ENCODE peak calls at places on chromosomes 6 and 20, in eight cellular contexts. One of them, this sample, is unnamed.

GRCh38 chr20:42102000-42102399 is 483.8 kb upstream of the CHD6 start:
- DNase-seq in breast epithelium: no peak
- DNase-seq in OCI-LY7: no peak
- DNase-seq in suprapubic skin: no peak
- DNase-seq in lower lobe of right lung: no peak
- DNase-seq in ovary: no peak
- DNase-seq in sigmoid colon: no peak
- DNase-seq in tibial nerve: no peak
- DNase-seq in this sample: no peak

GRCh38 chr6:7152467-7152866 is 44.7 kb downstream of the RREB1 start:
- DNase-seq in suprapubic skin: no peak
- DNase-seq in sigmoid colon: no peak
- DNase-seq in ovary: no peak
- DNase-seq in OCI-LY7: no peak
- DNase-seq in tibial nerve: no peak
- DNase-seq in breast epithelium: no peak
- DNase-seq in lower lobe of right lung: no peak
- DNase-seq in this sample: no peak

GRCh38 chr6:141956046-141956761 is 176.5 kb upstream of the GJE1 start:
- DNase-seq in lower lobe of right lung: no peak
- DNase-seq in tibial nerve: no peak
- DNase-seq in OCI-LY7: no peak
- DNase-seq in breast epithelium: no peak
- DNase-seq in sigmoid colon: no peak
- DNase-seq in suprapubic skin: no peak
- DNase-seq in ovary: no peak
- DNase-seq in this sample: no peak

GRCh38 chr6:32087574-32088486 is 21.3 kb downstream of the TNXB start:
- DNase-seq in breast epithelium: peak; percentile 56
- DNase-seq in sigmoid colon: peak; percentile 94
- DNase-seq in ovary: peak; percentile 96
- DNase-seq in suprapubic skin: peak; percentile 88
- DNase-seq in lower lobe of right lung: peak; percentile 88
- DNase-seq in tibial nerve: peak; percentile 70
- DNase-seq in OCI-LY7: peak; percentile 82
- DNase-seq in this sample: peak; percentile 91

GRCh38 chr20:38726849-38727601 is 2.7 kb downstream of the SLC32A1 start:
- DNase-seq in breast epithelium: no peak
- DNase-seq in lower lobe of right lung: no peak
- DNase-seq in sigmoid colon: no peak
- DNase-seq in OCI-LY7: peak; percentile 32
- DNase-seq in suprapubic skin: no peak
- DNase-seq in tibial nerve: no peak
- DNase-seq in ovary: no peak
- DNase-seq in this sample: no peak

GRCh38 chr20:6006603-6006949 is 47.3 kb downstream of the LRRN4 start:
- DNase-seq in lower lobe of right lung: no peak
- DNase-seq in sigmoid colon: no peak
- DNase-seq in suprapubic skin: no peak
- DNase-seq in breast epithelium: no peak
- DNase-seq in OCI-LY7: no peak
- DNase-seq in tibial nerve: no peak
- DNase-seq in ovary: no peak
- DNase-seq in this sample: no peak

GRCh38 chr6:83044211-83044768 is 21.4 kb downstream of the UBE3D start:
- DNase-seq in OCI-LY7: no peak
- DNase-seq in ovary: no peak
- DNase-seq in lower lobe of right lung: no peak
- DNase-seq in sigmoid colon: no peak
- DNase-seq in tibial nerve: no peak
- DNase-seq in suprapubic skin: no peak
- DNase-seq in breast epithelium: no peak
- DNase-seq in this sample: no peak

GRCh38 chr20:41169791-41170351 is 32.5 kb downstream of the PLCG1 start:
- DNase-seq in tibial nerve: no peak
- DNase-seq in suprapubic skin: peak; percentile 72
- DNase-seq in OCI-LY7: no peak
- DNase-seq in lower lobe of right lung: no peak
- DNase-seq in sigmoid colon: no peak
- DNase-seq in breast epithelium: no peak
- DNase-seq in ovary: peak; percentile 8
- DNase-seq in this sample: peak; percentile 45

GRCh38 chr6:3540253-3540820 is 83.5 kb upstream of the SLC22A23 start:
- DNase-seq in breast epithelium: no peak
- DNase-seq in ovary: no peak
- DNase-seq in lower lobe of right lung: no peak
- DNase-seq in OCI-LY7: no peak
- DNase-seq in suprapubic skin: no peak
- DNase-seq in tibial nerve: no peak
- DNase-seq in sigmoid colon: no peak
- DNase-seq in this sample: no peak

GRCh38 chr6:69487688-69488087 is 309.1 kb downstream of the LMBRD1 start:
- DNase-seq in breast epithelium: no peak
- DNase-seq in OCI-LY7: peak; percentile 6
- DNase-seq in suprapubic skin: no peak
- DNase-seq in lower lobe of right lung: no peak
- DNase-seq in ovary: no peak
- DNase-seq in tibial nerve: no peak
- DNase-seq in sigmoid colon: no peak
- DNase-seq in this sample: no peak
- TF ChIP-seq CTCF in breast epithelium: no peak
- TF ChIP-seq CTCF in OCI-LY7: peak; percentile 77
- TF ChIP-seq CTCF in suprapubic skin: no peak
- TF ChIP-seq CTCF in lower lobe of right lung: no peak
- TF ChIP-seq CTCF in ovary: no peak
- TF ChIP-seq CTCF in tibial nerve: no peak
- TF ChIP-seq CTCF in sigmoid colon: no peak
- TF ChIP-seq CTCF in this sample: no peak

DNA sequence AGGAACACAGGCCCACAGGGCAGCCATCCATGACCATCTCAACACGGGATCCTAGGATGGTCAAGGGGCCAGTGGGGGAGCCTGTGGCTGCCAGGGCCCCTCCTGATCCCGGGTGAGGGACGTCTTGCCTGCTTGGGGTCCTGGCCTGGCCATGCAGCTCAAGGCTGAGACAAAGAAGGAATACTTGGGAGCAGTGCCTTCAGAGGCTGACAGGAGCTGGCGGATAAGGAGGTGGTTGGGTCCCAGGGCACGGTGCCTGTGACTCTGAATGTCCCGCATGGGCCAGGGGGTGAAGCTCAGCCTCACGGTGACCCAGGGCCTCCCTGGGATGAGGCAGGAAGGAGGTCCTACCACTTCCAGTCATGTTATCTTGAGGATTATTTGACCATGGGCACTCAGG is 95.2 kb downstream of the SMOC2 start:
- DNase-seq in ovary: no peak
- DNase-seq in OCI-LY7: no peak
- DNase-seq in breast epithelium: no peak
- DNase-seq in suprapubic skin: no peak
- DNase-seq in tibial nerve: no peak
- DNase-seq in lower lobe of right lung: no peak
- DNase-seq in sigmoid colon: no peak
- DNase-seq in this sample: no peak
- H3K4me3 ChIP-seq in ovary: no peak overlapping the region
- H3K4me3 ChIP-seq in OCI-LY7: no peak overlapping the region
- H3K4me3 ChIP-seq in breast epithelium: no peak overlapping the region
- H3K4me3 ChIP-seq in suprapubic skin: no peak overlapping the region
- H3K4me3 ChIP-seq in tibial nerve: no peak overlapping the region
- H3K4me3 ChIP-seq in lower lobe of right lung: no peak overlapping the region
- H3K4me3 ChIP-seq in sigmoid colon: no peak overlapping the region
- H3K4me3 ChIP-seq in this sample: no peak overlapping the region

DNA sequence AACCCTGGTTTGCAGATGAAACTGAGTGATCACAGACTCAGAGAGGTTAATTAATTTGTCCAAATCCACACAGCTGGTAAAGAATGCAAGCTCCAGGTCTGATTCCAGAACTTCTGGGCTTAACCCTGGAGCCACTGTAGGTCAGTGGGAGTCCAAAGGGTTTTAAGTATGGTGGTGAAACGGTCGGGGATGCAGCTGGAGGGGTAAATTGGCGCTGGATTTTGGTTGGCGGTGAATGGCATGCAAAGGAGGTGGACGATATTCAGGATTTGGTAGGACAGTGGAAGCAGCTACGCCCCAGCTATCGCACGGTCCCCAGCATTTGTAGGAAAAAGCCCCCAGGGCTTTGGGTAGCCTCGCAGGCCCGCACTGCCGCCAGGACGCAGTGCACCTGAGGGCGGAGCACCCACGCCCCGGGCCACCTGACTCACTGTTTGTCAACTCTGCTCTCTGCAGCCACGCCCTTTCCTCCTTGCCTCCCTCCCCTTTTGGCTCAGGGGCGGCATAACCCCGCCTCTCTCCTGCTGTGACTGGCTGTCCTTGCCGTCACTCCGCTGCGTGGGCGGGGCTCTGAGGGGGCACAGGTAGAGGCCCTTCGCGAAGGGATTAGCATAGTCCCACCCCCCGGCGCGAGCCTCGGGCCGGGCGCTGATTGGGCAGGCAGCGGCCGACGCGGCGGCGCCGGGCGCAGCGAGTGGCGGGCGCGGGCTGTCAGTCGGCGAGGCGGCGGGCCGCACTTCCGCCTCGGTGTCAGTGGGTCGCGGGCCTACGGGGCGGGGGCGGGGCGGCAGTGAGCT is at the start of gene OSBPL2:
- DNase-seq in suprapubic skin: peak; percentile 100
- DNase-seq in tibial nerve: peak; percentile 99
- DNase-seq in breast epithelium: peak; percentile 100
- DNase-seq in sigmoid colon: peak; percentile 100
- DNase-seq in ovary: peak; percentile 99
- DNase-seq in OCI-LY7: peak; percentile 98
- DNase-seq in lower lobe of right lung: peak; percentile 99
- DNase-seq in this sample: peak; percentile 100
- H3K27ac ChIP-seq in suprapubic skin: peak within 1 kb of the TSS; percentile 97
- H3K27ac ChIP-seq in tibial nerve: peak within 1 kb of the TSS; percentile 91
- H3K27ac ChIP-seq in breast epithelium: peak within 1 kb of the TSS; percentile 86
- H3K27ac ChIP-seq in sigmoid colon: peak within 1 kb of the TSS; percentile 87
- H3K27ac ChIP-seq in ovary: peak within 1 kb of the TSS; percentile 62
- H3K27ac ChIP-seq in OCI-LY7: peak within 1 kb of the TSS; percentile 6
- H3K27ac ChIP-seq in lower lobe of right lung: peak within 1 kb of the TSS; percentile 88
- H3K27ac ChIP-seq in this sample: peak within 1 kb of the TSS; percentile 85

GRCh38 chr6:41373367-41373918 is 38.0 kb downstream of the NCR2 start:
- DNase-seq in ovary: no peak
- DNase-seq in tibial nerve: no peak
- DNase-seq in sigmoid colon: no peak
- DNase-seq in breast epithelium: no peak
- DNase-seq in lower lobe of right lung: no peak
- DNase-seq in suprapubic skin: no peak
- DNase-seq in OCI-LY7: no peak
- DNase-seq in this sample: no peak

GRCh38 chr6:41374618-41375590 is 39.5 kb downstream of the NCR2 start:
- DNase-seq in ovary: no peak
- DNase-seq in OCI-LY7: no peak
- DNase-seq in tibial nerve: no peak
- DNase-seq in lower lobe of right lung: no peak
- DNase-seq in suprapubic skin: no peak
- DNase-seq in sigmoid colon: no peak
- DNase-seq in breast epithelium: no peak
- DNase-seq in this sample: no peak

GRCh38 chr6:41375598-41376151 is 40.3 kb downstream of the NCR2 start:
- DNase-seq in lower lobe of right lung: no peak
- DNase-seq in suprapubic skin: no peak
- DNase-seq in ovary: no peak
- DNase-seq in breast epithelium: no peak
- DNase-seq in sigmoid colon: no peak
- DNase-seq in OCI-LY7: no peak
- DNase-seq in tibial nerve: no peak
- DNase-seq in this sample: no peak

GRCh38 chr6:41372526-41373366 is 37.3 kb downstream of the NCR2 start:
- DNase-seq in breast epithelium: no peak
- DNase-seq in ovary: no peak
- DNase-seq in sigmoid colon: no peak
- DNase-seq in suprapubic skin: no peak
- DNase-seq in tibial nerve: no peak
- DNase-seq in OCI-LY7: no peak
- DNase-seq in lower lobe of right lung: no peak
- DNase-seq in this sample: no peak

DNA sequence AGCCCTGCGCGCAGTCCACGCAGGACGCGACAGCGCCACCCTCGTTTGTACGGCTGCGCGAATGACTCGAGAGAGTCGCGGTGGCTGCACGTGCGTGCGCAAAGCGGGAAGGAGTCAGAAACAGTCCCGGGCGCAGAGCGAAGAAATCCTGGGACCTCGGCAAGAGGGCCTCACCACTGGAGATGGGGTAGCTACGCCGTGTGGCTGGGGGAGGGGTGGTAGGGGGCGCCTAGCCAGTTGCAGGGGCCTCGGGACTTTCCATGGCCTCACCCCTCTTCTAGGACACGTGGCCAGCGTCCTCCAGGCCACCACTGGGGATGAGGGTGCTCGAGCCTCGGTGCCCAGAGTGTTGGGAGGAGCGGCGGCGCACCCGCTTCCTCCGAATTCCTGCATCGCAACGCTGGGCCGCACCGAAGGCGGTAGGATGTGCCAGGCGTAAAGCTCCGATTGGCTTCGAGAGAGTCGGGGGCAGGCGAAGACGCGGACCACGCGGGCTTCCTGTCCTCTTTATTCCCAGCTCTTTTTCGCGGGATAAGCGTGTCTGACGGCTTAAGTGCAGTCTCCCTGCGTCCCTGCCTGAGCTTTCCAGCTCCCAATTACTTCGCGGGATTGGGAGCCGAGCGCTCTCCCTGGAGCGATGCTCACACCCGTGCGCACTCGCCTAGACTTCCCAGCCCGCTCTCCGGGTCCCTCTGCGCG is 38.7 kb downstream of the NCR2 start:
- DNase-seq in tibial nerve: no peak
- DNase-seq in breast epithelium: no peak
- DNase-seq in sigmoid colon: no peak
- DNase-seq in suprapubic skin: no peak
- DNase-seq in lower lobe of right lung: no peak
- DNase-seq in OCI-LY7: no peak
- DNase-seq in ovary: no peak
- DNase-seq in this sample: no peak
- TF ChIP-seq CTCF in tibial nerve: no peak
- TF ChIP-seq CTCF in breast epithelium: no peak
- TF ChIP-seq CTCF in sigmoid colon: no peak
- TF ChIP-seq CTCF in suprapubic skin: no peak
- TF ChIP-seq CTCF in lower lobe of right lung: no peak
- TF ChIP-seq CTCF in OCI-LY7: no peak
- TF ChIP-seq CTCF in ovary: no peak
- TF ChIP-seq CTCF in this sample: no peak

GRCh38 chr6:93549868-93550267 is 130.5 kb upstream of the EPHA7 start:
- DNase-seq in sigmoid colon: no peak
- DNase-seq in OCI-LY7: no peak
- DNase-seq in breast epithelium: no peak
- DNase-seq in ovary: no peak
- DNase-seq in suprapubic skin: no peak
- DNase-seq in lower lobe of right lung: no peak
- DNase-seq in tibial nerve: no peak
- DNase-seq in this sample: no peak
- H3K4me3 ChIP-seq in sigmoid colon: no peak overlapping the region
- H3K4me3 ChIP-seq in OCI-LY7: no peak overlapping the region
- H3K4me3 ChIP-seq in breast epithelium: no peak overlapping the region
- H3K4me3 ChIP-seq in ovary: no peak overlapping the region
- H3K4me3 ChIP-seq in suprapubic skin: no peak overlapping the region
- H3K4me3 ChIP-seq in lower lobe of right lung: no peak overlapping the region
- H3K4me3 ChIP-seq in tibial nerve: no peak overlapping the region
- H3K4me3 ChIP-seq in this sample: no peak overlapping the region

This sample was measured in upper lobe of right lung.